ENCODE peak calls at places on chromosome 20, in four cellular contexts. R, C, M and J are unnamed samples.

GRCh38 chr20:62227591-62227976 is 7.5 kb upstream of the HRH3 start:
- ATAC-seq in R (no peak), M (no peak), C (no peak), J (no peak)

GRCh38 chr20:62543470-62544302 is 67.9 kb upstream of the GATA5 start:
- ATAC-seq in M (no peak), R (no peak), C (no peak), J (no peak)

GRCh38 chr20:63509088-63509564 is 10.2 kb upstream of the EEF1A2 start:
- ATAC-seq in R (no peak), C (no peak), M (no peak), J (no peak)

GRCh38 chr20:62286493-62287064 is 16.2 kb upstream of the ADRM1 start:
- ATAC-seq in C (no peak), R (no peak), M (no peak), J (no peak)

GRCh38 chr20:48697845-48698491 is 129.8 kb downstream of the PREX1 start:
- ATAC-seq in C (peak), R (no peak), M (peak), J (peak)

GRCh38 chr20:20085812-20086211 is 33.5 kb downstream of the CFAP61 start:
- ATAC-seq in R (no peak), C (no peak), M (peak), J (peak)

GRCh38 chr20:45101333-45101850 is 465 bp upstream of the KCNS1 start:
- ATAC-seq in M (peak), R (no peak), C (no peak), J (no peak)

GRCh38 chr20:40777653-40778052 is 88.6 kb upstream of the MAFB start:
- ATAC-seq in R (no peak), M (no peak), C (no peak), J (no peak)

GRCh38 chr20:2162823-2163166 is 61.2 kb downstream of the STK35 start:
- ATAC-seq in M (no peak), R (no peak), C (no peak), J (no peak)

GRCh38 chr20:2289475-2289874 is 6.3 kb upstream of the TGM3 start:
- ATAC-seq in M (no peak), R (no peak), C (no peak), J (no peak)

GRCh38 chr20:62232764-62233645 is 5.3 kb upstream of the OSBPL2 start:
- ATAC-seq in M (no peak), R (no peak), C (no peak), J (no peak)

GRCh38 chr20:62363920-62364851 is 2.9 kb downstream of the LAMA5 start:
- ATAC-seq in M (no peak), R (no peak), C (peak), J (no peak)

GRCh38 chr20:47136782-47137181 is 219.7 kb downstream of the ZMYND8 start:
- ATAC-seq in R (no peak), C (no peak), M (no peak), J (no peak)

GRCh38 chr20:33125983-33126382 is 42.0 kb upstream of the BPIFA2 start:
- ATAC-seq in C (no peak), R (no peak), M (no peak), J (no peak)

GRCh38 chr20:22729616-22730236 is 145.4 kb upstream of the FOXA2 start:
- ATAC-seq in R (no peak), C (no peak), M (no peak), J (no peak)

GRCh38 chr20:17680128-17680835 is 1.8 kb downstream of the RRBP1 start:
- ATAC-seq in C (peak), M (peak), R (no peak), J (no peak)

GRCh38 chr20:63830821-63831593 is at the start of gene ZBTB46:
- ATAC-seq in R (no peak), C (peak), M (peak), J (peak)

GRCh38 chr20:50215917-50216316 is 25.3 kb downstream of the CEBPB start:
- ATAC-seq in C (no peak), M (peak), R (no peak), J (no peak)

GRCh38 chr20:47544240-47544639 is 42.6 kb downstream of the NCOA3 start:
- ATAC-seq in R (no peak), M (no peak), C (no peak), J (no peak)

GRCh38 chr20:32326507-32326851 is 31.7 kb upstream of the ASXL1 start:
- ATAC-seq in M (peak), R (no peak), C (no peak), J (no peak)

GRCh38 chr20:51985013-51985415 is 182.7 kb upstream of the SALL4 start:
- ATAC-seq in C (peak), R (no peak), M (peak), J (peak)

GRCh38 chr20:50189681-50190250 is 864 bp upstream of the CEBPB start:
- ATAC-seq in R (no peak), C (peak), M (peak), J (no peak)

GRCh38 chr20:50918403-50918802 is 12.8 kb downstream of the ADNP start:
- ATAC-seq in R (no peak), C (no peak), M (no peak), J (no peak)

GRCh38 chr20:44928595-44928994 is 18.7 kb downstream of the PABPC1L start:
- ATAC-seq in R (no peak), C (no peak), M (peak), J (no peak)

GRCh38 chr20:19817017-19817416 is 59.0 kb downstream of the RIN2 start:
- ATAC-seq in M (no peak), C (no peak), R (no peak), J (peak)

GRCh38 chr20:50218987-50219435 is 28.4 kb downstream of the CEBPB start:
- ATAC-seq in M (peak), C (no peak), R (no peak), J (no peak)

GRCh38 chr20:8116067-8116811 is 15.8 kb upstream of the PLCB1 start:
- ATAC-seq in M (peak), R (no peak), C (peak), J (peak)

GRCh38 chr20:32446301-32447100 is 88.4 kb downstream of the ASXL1 start:
- ATAC-seq in R (no peak), M (no peak), C (no peak), J (no peak)

GRCh38 chr20:63572788-63573738 is 976 bp downstream of the HELZ2 start:
- ATAC-seq in M (peak), R (no peak), C (no peak), J (no peak)

GRCh38 chr20:36162272-36162966 is 7.9 kb downstream of the EPB41L1 start:
- ATAC-seq in M (no peak), C (no peak), R (no peak), J (peak)

GRCh38 chr20:37066168-37066567 is 29.6 kb downstream of the RBL1 start:
- ATAC-seq in C (no peak), M (no peak), R (no peak), J (no peak)

GRCh38 chr20:50399003-50399916 is 110.9 kb upstream of the PTPN1 start:
- ATAC-seq in M (peak), C (peak), R (no peak), J (peak)

GRCh38 chr20:10555865-10556308 is 117.9 kb downstream of the JAG1 start:
- ATAC-seq in C (no peak), R (no peak), M (no peak), J (no peak)

GRCh38 chr20:63172726-63173125 is 43.2 kb downstream of the YTHDF1 start:
- ATAC-seq in M (no peak), C (no peak), R (no peak), J (no peak)

GRCh38 chr20:51696304-51697118 is 71.7 kb downstream of the ATP9A start:
- ATAC-seq in C (no peak), M (peak), R (no peak), J (no peak)

GRCh38 chr20:34952676-34953075 is 2.9 kb downstream of the GSS start:
- ATAC-seq in R (no peak), M (no peak), C (no peak), J (no peak)

GRCh38 chr20:21705466-21706344 is at the start of gene PAX1:
- ATAC-seq in C (no peak), M (peak), R (no peak), J (no peak)

GRCh38 chr20:8234580-8234979 is 102.5 kb downstream of the PLCB1 start:
- ATAC-seq in C (no peak), R (no peak), M (no peak), J (no peak)

GRCh38 chr20:5786930-5787826 is 37.0 kb downstream of the SHLD1 start:
- ATAC-seq in R (no peak), C (peak), M (peak), J (no peak)
- TF ChIP-seq CTCF in R (no peak), C (no peak), M (no peak), J (no peak)

GRCh38 chr20:38304845-38305447 is 990 bp downstream of the BPI start:
- ATAC-seq in R (no peak), M (peak), C (no peak), J (no peak)
- TF ChIP-seq CTCF in R (no peak), M (peak), C (no peak), J (peak)

GRCh38 chr20:5806457-5807263 is 56.5 kb downstream of the SHLD1 start:
- ATAC-seq in M (no peak), C (no peak), R (peak), J (no peak)
- TF ChIP-seq CTCF in M (no peak), C (no peak), R (no peak), J (no peak)

GRCh38 chr20:24492698-24493097 is 23.3 kb downstream of the SYNDIG1 start:
- ATAC-seq in C (no peak), M (no peak), R (no peak), J (no peak)

GRCh38 chr20:24493181-24493580 is 23.8 kb downstream of the SYNDIG1 start:
- ATAC-seq in M (no peak), C (no peak), R (no peak), J (no peak)

GRCh38 chr20:24491043-24491756 is 21.8 kb downstream of the SYNDIG1 start:
- ATAC-seq in M (no peak), R (no peak), C (no peak), J (no peak)

GRCh38 chr20:24490598-24490997 is 21.2 kb downstream of the SYNDIG1 start:
- ATAC-seq in C (no peak), R (no peak), M (no peak), J (no peak)

GRCh38 chr20:24492031-24492607 is 22.7 kb downstream of the SYNDIG1 start:
- ATAC-seq in C (no peak), R (no peak), M (no peak), J (no peak)
- TF ChIP-seq CTCF in C (no peak), R (no peak), M (no peak), J (no peak)

DNA sequence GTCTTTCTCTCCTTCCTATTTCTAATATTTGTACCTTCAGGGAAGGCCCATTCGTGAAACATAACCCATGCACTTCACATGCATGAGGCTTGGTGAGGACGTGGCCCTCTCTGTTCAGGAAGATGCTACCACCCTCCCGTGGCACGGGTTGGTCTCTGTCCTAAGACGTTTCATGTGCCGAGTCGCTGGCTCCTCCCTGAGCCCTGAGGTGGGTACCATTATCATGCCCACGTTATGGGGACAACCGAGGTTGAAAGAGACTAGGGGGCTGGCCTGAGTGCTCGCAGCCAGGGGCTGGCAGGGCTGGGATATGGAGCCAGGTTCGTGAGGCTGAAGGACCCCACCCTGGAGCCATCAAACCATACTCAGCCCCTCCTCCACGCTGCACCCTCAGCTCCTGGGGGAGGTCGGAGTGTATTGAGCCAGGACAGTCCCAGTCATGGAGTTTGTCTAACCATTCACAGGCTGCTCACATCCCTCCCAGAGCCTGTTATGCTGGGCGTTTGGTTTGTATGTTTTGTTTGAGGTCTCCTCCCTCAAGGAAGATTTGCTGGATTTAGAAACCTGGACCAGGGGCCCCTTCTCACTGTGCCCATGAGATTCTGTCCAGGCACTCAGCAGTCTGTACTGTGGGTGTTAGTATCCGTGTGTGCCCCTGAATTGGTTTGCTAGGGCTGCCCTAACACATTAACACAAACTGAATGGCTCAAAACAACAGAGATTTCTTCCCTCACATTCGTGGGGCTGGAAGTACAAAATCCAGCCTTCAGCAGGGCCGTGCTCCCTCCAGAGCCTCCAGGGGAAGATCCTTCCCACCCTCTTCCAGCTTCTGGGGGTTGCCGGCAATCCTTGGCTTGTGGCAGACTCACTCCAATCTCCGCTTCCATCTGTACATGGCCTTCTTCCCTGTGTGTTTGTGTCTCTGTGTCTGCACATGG is 88.3 kb downstream of the ANKRD60 start:
- ATAC-seq in R (no peak), M (no peak), C (no peak), J (no peak)
- TF ChIP-seq CTCF in R (no peak), M (no peak), C (no peak), J (no peak)

DNA sequence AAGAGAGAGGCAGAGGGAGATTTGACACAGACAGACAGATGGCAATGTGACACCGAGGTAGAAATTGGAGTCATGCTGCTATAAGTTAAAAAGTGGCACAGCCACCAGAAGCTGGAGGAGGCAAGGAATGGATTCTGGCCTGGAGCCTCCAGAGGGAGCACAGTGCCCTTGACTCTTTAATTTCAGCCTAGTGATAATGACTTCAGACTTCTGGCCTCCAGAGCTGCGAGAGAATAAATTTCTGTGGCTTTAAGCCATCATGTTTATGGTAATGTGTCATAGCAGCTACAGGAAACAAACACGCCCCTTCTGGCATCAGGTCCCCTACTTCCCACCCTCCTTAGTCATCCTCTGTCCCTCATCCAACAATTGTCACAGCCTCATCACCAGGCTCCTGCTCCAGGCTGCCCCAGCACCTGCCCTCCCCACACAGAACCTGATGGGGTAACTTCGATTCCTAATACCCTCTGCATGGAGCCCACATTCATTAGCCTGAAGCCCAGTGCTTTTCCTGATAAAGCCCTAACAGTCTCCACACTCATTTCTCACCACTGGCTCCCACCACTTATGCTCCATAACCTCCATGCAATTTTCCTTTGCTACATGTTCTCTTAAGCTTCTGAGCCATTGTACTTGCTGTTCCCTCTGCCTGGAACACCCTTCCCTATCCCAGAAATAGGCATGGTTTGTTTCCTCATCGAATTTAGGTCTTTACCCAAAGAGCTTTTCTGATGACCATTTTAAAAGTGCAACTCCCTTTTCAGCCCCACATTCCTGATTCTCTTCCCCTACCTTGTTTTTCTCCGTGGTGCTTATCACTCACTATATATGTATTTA is 69.7 kb upstream of the TOX2 start:
- ATAC-seq in R (no peak), M (no peak), C (peak), J (no peak)
- TF ChIP-seq CTCF in R (no peak), M (peak), C (no peak), J (peak)